ENCODE peak calls at places on chromosome 9, in eight cellular contexts. One of them, this sample, is unnamed.
A peak's percentile ranks its signal among the peaks of the same experiment; 100 is the strongest.

GRCh38 chr9:32584784-32585183 is 11.8 kb upstream of the NDUFB6 start:
- DNase-seq in naive thymus-derived CD4-positive, alpha-beta T cell: no peak
- DNase-seq in pancreas: no peak
- DNase-seq in psoas muscle: no peak
- DNase-seq in heart left ventricle: no peak
- DNase-seq in adrenal gland: no peak
- DNase-seq in aorta: no peak
- DNase-seq in body of pancreas: no peak
- DNase-seq in this sample: no peak

GRCh38 chr9:110835859-110836271 is 167.3 kb downstream of the MUSK start:
- DNase-seq in aorta: no peak
- DNase-seq in adrenal gland: no peak
- DNase-seq in body of pancreas: no peak
- DNase-seq in naive thymus-derived CD4-positive, alpha-beta T cell: no peak
- DNase-seq in psoas muscle: no peak
- DNase-seq in pancreas: no peak
- DNase-seq in heart left ventricle: no peak
- DNase-seq in this sample: no peak

GRCh38 chr9:135692410-135692809 is 6.9 kb downstream of the SOHLH1 start:
- DNase-seq in body of pancreas: no peak
- DNase-seq in adrenal gland: no peak
- DNase-seq in psoas muscle: no peak
- DNase-seq in naive thymus-derived CD4-positive, alpha-beta T cell: no peak
- DNase-seq in aorta: no peak
- DNase-seq in heart left ventricle: no peak
- DNase-seq in pancreas: no peak
- DNase-seq in this sample: no peak

GRCh38 chr9:113488071-113488470 is 24.5 kb downstream of the RGS3 start:
- DNase-seq in naive thymus-derived CD4-positive, alpha-beta T cell: no peak
- DNase-seq in aorta: no peak
- DNase-seq in heart left ventricle: peak; percentile 10
- DNase-seq in psoas muscle: no peak
- DNase-seq in adrenal gland: no peak
- DNase-seq in body of pancreas: peak; percentile 72
- DNase-seq in pancreas: peak; percentile 60
- DNase-seq in this sample: no peak

GRCh38 chr9:70609542-70610286 is 195.3 kb upstream of the KLF9 start:
- DNase-seq in psoas muscle: peak; percentile 64
- DNase-seq in body of pancreas: peak; percentile 43
- DNase-seq in adrenal gland: peak; percentile 64
- DNase-seq in aorta: no peak
- DNase-seq in pancreas: no peak
- DNase-seq in heart left ventricle: peak; percentile 73
- DNase-seq in naive thymus-derived CD4-positive, alpha-beta T cell: no peak
- DNase-seq in this sample: no peak

GRCh38 chr9:85013703-85014102 is 344.2 kb downstream of the NTRK2 start:
- DNase-seq in body of pancreas: no peak
- DNase-seq in heart left ventricle: no peak
- DNase-seq in aorta: no peak
- DNase-seq in pancreas: no peak
- DNase-seq in adrenal gland: no peak
- DNase-seq in psoas muscle: no peak
- DNase-seq in naive thymus-derived CD4-positive, alpha-beta T cell: no peak
- DNase-seq in this sample: no peak

GRCh38 chr9:88007291-88007650 is 32.9 kb upstream of the CDK20 start:
- DNase-seq in naive thymus-derived CD4-positive, alpha-beta T cell: no peak
- DNase-seq in psoas muscle: no peak
- DNase-seq in pancreas: no peak
- DNase-seq in adrenal gland: no peak
- DNase-seq in aorta: no peak
- DNase-seq in body of pancreas: no peak
- DNase-seq in heart left ventricle: no peak
- DNase-seq in this sample: no peak

GRCh38 chr9:35538361-35539234 is 48.7 kb downstream of the RUSC2 start:
- DNase-seq in pancreas: peak; percentile 57
- DNase-seq in naive thymus-derived CD4-positive, alpha-beta T cell: no peak
- DNase-seq in heart left ventricle: peak; percentile 75
- DNase-seq in body of pancreas: no peak
- DNase-seq in aorta: peak; percentile 91
- DNase-seq in adrenal gland: peak; percentile 71
- DNase-seq in psoas muscle: peak; percentile 74
- DNase-seq in this sample: no peak

GRCh38 chr9:75904364-75904763 is 13.9 kb downstream of the PCSK5 start:
- DNase-seq in body of pancreas: no peak
- DNase-seq in naive thymus-derived CD4-positive, alpha-beta T cell: no peak
- DNase-seq in pancreas: no peak
- DNase-seq in adrenal gland: no peak
- DNase-seq in heart left ventricle: no peak
- DNase-seq in psoas muscle: no peak
- DNase-seq in aorta: no peak
- DNase-seq in this sample: no peak

GRCh38 chr9:33926746-33927485 is 110.0 kb downstream of the UBE2R2 start:
- DNase-seq in adrenal gland: no peak
- DNase-seq in aorta: peak; percentile 39
- DNase-seq in heart left ventricle: no peak
- DNase-seq in naive thymus-derived CD4-positive, alpha-beta T cell: no peak
- DNase-seq in pancreas: no peak
- DNase-seq in psoas muscle: no peak
- DNase-seq in body of pancreas: no peak
- DNase-seq in this sample: no peak

GRCh38 chr9:33923998-33924701 is 107.2 kb downstream of the UBE2R2 start:
- DNase-seq in adrenal gland: no peak
- DNase-seq in aorta: peak; percentile 75
- DNase-seq in naive thymus-derived CD4-positive, alpha-beta T cell: no peak
- DNase-seq in heart left ventricle: no peak
- DNase-seq in pancreas: no peak
- DNase-seq in body of pancreas: peak; percentile 70
- DNase-seq in psoas muscle: no peak
- DNase-seq in this sample: no peak

GRCh38 chr9:33931326-33931725 is 114.4 kb downstream of the UBE2R2 start:
- DNase-seq in aorta: no peak
- DNase-seq in pancreas: no peak
- DNase-seq in psoas muscle: no peak
- DNase-seq in heart left ventricle: no peak
- DNase-seq in body of pancreas: no peak
- DNase-seq in naive thymus-derived CD4-positive, alpha-beta T cell: no peak
- DNase-seq in adrenal gland: no peak
- DNase-seq in this sample: no peak

GRCh38 chr9:33924978-33925797 is 108.2 kb downstream of the UBE2R2 start:
- DNase-seq in aorta: peak; percentile 68
- DNase-seq in body of pancreas: peak; percentile 66
- DNase-seq in pancreas: no peak
- DNase-seq in psoas muscle: no peak
- DNase-seq in naive thymus-derived CD4-positive, alpha-beta T cell: no peak
- DNase-seq in heart left ventricle: peak; percentile 53
- DNase-seq in adrenal gland: peak; percentile 68
- DNase-seq in this sample: no peak

DNA sequence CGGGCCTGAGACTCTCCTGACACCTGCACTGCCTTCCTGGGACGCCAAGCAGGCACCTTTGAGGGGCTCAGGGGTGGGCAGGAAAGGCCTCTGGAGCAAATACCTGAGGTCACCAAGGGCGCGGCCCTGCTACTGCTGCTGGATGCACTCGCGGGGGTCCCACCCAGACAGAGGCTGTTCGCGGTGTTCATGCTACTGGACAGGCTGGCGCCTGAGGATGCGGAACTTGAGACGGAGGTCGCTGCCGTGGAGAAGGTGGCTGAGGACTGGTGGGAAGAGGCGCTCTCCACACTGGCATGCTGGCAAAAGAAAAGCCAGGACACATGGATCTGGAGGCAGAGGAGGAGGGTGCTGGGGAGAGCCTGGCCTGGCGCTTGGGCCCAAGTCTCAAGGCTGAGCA is 110.7 kb downstream of the UBE2R2 start:
- DNase-seq in body of pancreas: no peak
- DNase-seq in pancreas: no peak
- DNase-seq in heart left ventricle: no peak
- DNase-seq in naive thymus-derived CD4-positive, alpha-beta T cell: no peak
- DNase-seq in aorta: peak; percentile 77
- DNase-seq in psoas muscle: no peak
- DNase-seq in adrenal gland: peak; percentile 42
- DNase-seq in this sample: no peak
- H3K36me3 ChIP-seq in body of pancreas: peaks cover 3% of the 10 kb centered on the region
- H3K36me3 ChIP-seq in pancreas: peaks cover 25% of the 10 kb centered on the region
- H3K36me3 ChIP-seq in heart left ventricle: peaks cover 81% of the 10 kb centered on the region
- H3K36me3 ChIP-seq in naive thymus-derived CD4-positive, alpha-beta T cell: no peaks in the 10 kb centered on the region
- H3K36me3 ChIP-seq in aorta: no peaks in the 10 kb centered on the region
- H3K36me3 ChIP-seq in psoas muscle: peaks cover 92% of the 10 kb centered on the region
- H3K36me3 ChIP-seq in adrenal gland: peaks cover 72% of the 10 kb centered on the region
- H3K36me3 ChIP-seq in this sample: peaks cover 53% of the 10 kb centered on the region

DNA sequence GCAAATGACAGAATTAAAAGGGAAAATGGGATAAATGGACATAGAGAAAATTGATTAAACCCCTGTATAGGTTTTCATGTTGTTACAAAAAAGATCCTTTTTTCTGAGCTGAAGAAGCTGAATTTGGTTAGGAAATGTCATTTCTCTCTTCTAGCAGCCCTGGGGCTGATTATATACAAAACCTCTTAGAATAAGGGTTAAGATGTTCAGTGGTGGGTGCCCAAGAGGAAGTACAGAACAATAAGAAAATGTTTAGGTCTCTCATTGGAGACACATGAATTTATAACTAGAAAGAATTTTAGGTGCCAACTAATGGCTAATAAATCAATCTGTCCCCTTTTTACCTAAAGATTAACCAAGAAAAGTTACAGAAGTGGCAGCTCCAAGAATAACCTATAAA is 14.2 kb downstream of the ABHD17B start:
- DNase-seq in adrenal gland: no peak
- DNase-seq in heart left ventricle: no peak
- DNase-seq in body of pancreas: no peak
- DNase-seq in naive thymus-derived CD4-positive, alpha-beta T cell: no peak
- DNase-seq in pancreas: no peak
- DNase-seq in psoas muscle: no peak
- DNase-seq in aorta: no peak
- DNase-seq in this sample: no peak
- H3K4me1 ChIP-seq in adrenal gland: no peaks in the 10 kb centered on the region
- H3K4me1 ChIP-seq in heart left ventricle: no peaks in the 10 kb centered on the region
- H3K4me1 ChIP-seq in body of pancreas: peaks cover 32% of the 10 kb centered on the region
- H3K4me1 ChIP-seq in naive thymus-derived CD4-positive, alpha-beta T cell: peaks cover 33% of the 10 kb centered on the region
- H3K4me1 ChIP-seq in pancreas: peaks cover 5% of the 10 kb centered on the region
- H3K4me1 ChIP-seq in psoas muscle: peaks cover 56% of the 10 kb centered on the region
- H3K4me1 ChIP-seq in aorta: peaks cover 2% of the 10 kb centered on the region
- H3K4me1 ChIP-seq in this sample: peaks cover 48% of the 10 kb centered on the region

GRCh38 chr9:89515416-89515815 is 17.5 kb upstream of the SEMA4D start:
- DNase-seq in naive thymus-derived CD4-positive, alpha-beta T cell: no peak
- DNase-seq in heart left ventricle: no peak
- DNase-seq in body of pancreas: no peak
- DNase-seq in adrenal gland: peak; percentile 89
- DNase-seq in pancreas: no peak
- DNase-seq in psoas muscle: no peak
- DNase-seq in aorta: no peak
- DNase-seq in this sample: no peak

GRCh38 chr9:89522979-89523305 is 25.0 kb upstream of the SEMA4D start:
- DNase-seq in psoas muscle: no peak
- DNase-seq in heart left ventricle: no peak
- DNase-seq in pancreas: no peak
- DNase-seq in adrenal gland: no peak
- DNase-seq in body of pancreas: no peak
- DNase-seq in aorta: no peak
- DNase-seq in naive thymus-derived CD4-positive, alpha-beta T cell: no peak
- DNase-seq in this sample: no peak

GRCh38 chr9:89522261-89522978 is 24.5 kb upstream of the SEMA4D start:
- DNase-seq in adrenal gland: peak; percentile 29
- DNase-seq in naive thymus-derived CD4-positive, alpha-beta T cell: peak; percentile 89
- DNase-seq in body of pancreas: no peak
- DNase-seq in psoas muscle: no peak
- DNase-seq in aorta: no peak
- DNase-seq in heart left ventricle: peak; percentile 46
- DNase-seq in pancreas: no peak
- DNase-seq in this sample: peak; percentile 68

GRCh38 chr9:89519393-89519805 is 21.5 kb upstream of the SEMA4D start:
- DNase-seq in psoas muscle: peak; percentile 62
- DNase-seq in heart left ventricle: no peak
- DNase-seq in body of pancreas: peak; percentile 82
- DNase-seq in naive thymus-derived CD4-positive, alpha-beta T cell: no peak
- DNase-seq in aorta: no peak
- DNase-seq in pancreas: no peak
- DNase-seq in adrenal gland: peak; percentile 82
- DNase-seq in this sample: no peak

GRCh38 chr9:89518466-89519392 is 20.8 kb upstream of the SEMA4D start:
- DNase-seq in pancreas: no peak
- DNase-seq in psoas muscle: no peak
- DNase-seq in aorta: no peak
- DNase-seq in heart left ventricle: no peak
- DNase-seq in naive thymus-derived CD4-positive, alpha-beta T cell: no peak
- DNase-seq in body of pancreas: no peak
- DNase-seq in adrenal gland: no peak
- DNase-seq in this sample: no peak
- H3K27ac ChIP-seq in pancreas: no peak overlapping the region
- H3K27ac ChIP-seq in psoas muscle: peak overlapping the region; percentile 42
- H3K27ac ChIP-seq in aorta: no peak overlapping the region
- H3K27ac ChIP-seq in heart left ventricle: peak overlapping the region; percentile 48
- H3K27ac ChIP-seq in naive thymus-derived CD4-positive, alpha-beta T cell: peak overlapping the region; percentile 54
- H3K27ac ChIP-seq in body of pancreas: peak overlapping the region; percentile 2
- H3K27ac ChIP-seq in adrenal gland: no peak overlapping the region
- H3K27ac ChIP-seq in this sample: no peak overlapping the region

GRCh38 chr9:128765499-128765898 is 6.2 kb downstream of the ZER1 start:
- DNase-seq in adrenal gland: no peak
- DNase-seq in pancreas: no peak
- DNase-seq in body of pancreas: no peak
- DNase-seq in heart left ventricle: no peak
- DNase-seq in naive thymus-derived CD4-positive, alpha-beta T cell: no peak
- DNase-seq in aorta: no peak
- DNase-seq in psoas muscle: no peak
- DNase-seq in this sample: no peak

GRCh38 chr9:128770286-128770685 is 1.4 kb downstream of the ZER1 start:
- DNase-seq in naive thymus-derived CD4-positive, alpha-beta T cell: no peak
- DNase-seq in adrenal gland: no peak
- DNase-seq in pancreas: no peak
- DNase-seq in psoas muscle: no peak
- DNase-seq in heart left ventricle: no peak
- DNase-seq in aorta: no peak
- DNase-seq in body of pancreas: no peak
- DNase-seq in this sample: no peak

GRCh38 chr9:128762664-128763449 is 8.9 kb downstream of the ZER1 start:
- DNase-seq in adrenal gland: no peak
- DNase-seq in pancreas: no peak
- DNase-seq in naive thymus-derived CD4-positive, alpha-beta T cell: no peak
- DNase-seq in aorta: no peak
- DNase-seq in heart left ventricle: no peak
- DNase-seq in body of pancreas: no peak
- DNase-seq in psoas muscle: no peak
- DNase-seq in this sample: no peak

GRCh38 chr9:128768581-128768980 is 3.1 kb downstream of the ZER1 start:
- DNase-seq in psoas muscle: no peak
- DNase-seq in body of pancreas: no peak
- DNase-seq in heart left ventricle: no peak
- DNase-seq in naive thymus-derived CD4-positive, alpha-beta T cell: no peak
- DNase-seq in aorta: no peak
- DNase-seq in adrenal gland: no peak
- DNase-seq in pancreas: no peak
- DNase-seq in this sample: no peak

DNA sequence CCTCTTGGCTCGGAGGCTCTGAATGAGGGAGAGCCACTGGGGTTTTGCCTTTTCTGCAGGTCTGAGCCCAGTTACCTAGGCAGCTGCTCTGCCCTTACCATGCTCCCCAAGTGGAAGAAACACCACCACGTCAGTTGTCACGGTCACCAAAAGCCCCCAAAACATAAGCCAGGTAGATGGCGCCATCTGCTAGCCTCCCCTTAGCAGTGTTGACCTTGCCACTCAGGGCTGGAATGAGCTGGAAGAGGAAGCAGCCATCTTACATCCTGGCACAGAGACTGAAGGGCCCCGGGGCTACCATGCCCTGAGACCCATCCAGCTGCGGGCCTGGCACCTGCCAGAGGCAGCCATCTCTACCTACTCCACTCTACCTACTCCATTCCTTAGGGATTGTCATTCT is 7.4 kb downstream of the ZER1 start:
- DNase-seq in pancreas: no peak
- DNase-seq in adrenal gland: no peak
- DNase-seq in naive thymus-derived CD4-positive, alpha-beta T cell: no peak
- DNase-seq in body of pancreas: no peak
- DNase-seq in psoas muscle: no peak
- DNase-seq in aorta: no peak
- DNase-seq in heart left ventricle: no peak
- DNase-seq in this sample: no peak
- H3K36me3 ChIP-seq in pancreas: no peaks in the 10 kb centered on the region
- H3K36me3 ChIP-seq in adrenal gland: no peaks in the 10 kb centered on the region
- H3K36me3 ChIP-seq in naive thymus-derived CD4-positive, alpha-beta T cell: no peaks in the 10 kb centered on the region
- H3K36me3 ChIP-seq in body of pancreas: no peaks in the 10 kb centered on the region
- H3K36me3 ChIP-seq in psoas muscle: peaks cover 11% of the 10 kb centered on the region
- H3K36me3 ChIP-seq in aorta: no peaks in the 10 kb centered on the region
- H3K36me3 ChIP-seq in heart left ventricle: peaks cover 7% of the 10 kb centered on the region
- H3K36me3 ChIP-seq in this sample: no peaks in the 10 kb centered on the region